ENCODE peak calls at places on chromosomes 1 and 21, in four cellular contexts. G is M059J, R is NCI-H1105, L is neural crest cell. E is an unnamed sample.

GRCh38 chr1:50978144-50978851 is 8.3 kb downstream of the CDKN2C start:
- DNase-seq in G (peak), L (peak), R (peak), E (peak)

GRCh38 chr1:22876359-22877111 is 96.1 kb downstream of the LACTBL1 start:
- DNase-seq in G (peak), L (peak), R (no peak), E (no peak)

GRCh38 chr1:224735159-224735558 is 119.0 kb downstream of the CNIH3 start:
- DNase-seq in R (no peak), L (no peak), G (no peak), E (no peak)

GRCh38 chr1:194570449-194570848 is 1384.0 kb upstream of the B3GALT2 start:
- DNase-seq in G (no peak), L (no peak), R (no peak), E (no peak)

GRCh38 chr1:228180271-228180987 is 14.8 kb downstream of the IBA57 start:
- DNase-seq in G (no peak), L (no peak), R (no peak), E (no peak)

GRCh38 chr1:65459397-65459768 is 38.9 kb downstream of the LEPR start:
- DNase-seq in L (no peak), G (peak), R (no peak), E (peak)

GRCh38 chr1:46770541-46770940 is 28.3 kb upstream of the CYP4B1 start:
- DNase-seq in R (no peak), L (no peak), G (no peak), E (no peak)

GRCh38 chr1:44628962-44629756 is 45.1 kb downstream of the TMEM53 start:
- DNase-seq in R (no peak), L (no peak), G (peak), E (no peak)

GRCh38 chr1:210214573-210215409 is 17.8 kb upstream of the SERTAD4 start:
- DNase-seq in R (no peak), L (no peak), G (peak), E (no peak)

GRCh38 chr21:20419780-20420179 is 578.4 kb upstream of the NCAM2 start:
- DNase-seq in R (no peak), L (no peak), G (no peak), E (no peak)

E was measured in NCI-H146.